ENCODE peak calls at places on chromosomes 13 and 19, in five cellular contexts. Q, W, X, I and R are unnamed samples.

GRCh38 chr19:34370117-34370516 is 5.1 kb downstream of the GPI start:
- DNase-seq in Q (no peak), W (no peak), X (no peak), I (no peak), R (no peak)

GRCh38 chr13:112806761-112807652 is 117.2 kb downstream of the ATP11A start:
- DNase-seq in Q (no peak), W (no peak), X (no peak), I (peak; percentile 85), R (no peak)

GRCh38 chr13:107231941-107232340 is 664.0 kb upstream of the ARGLU1 start:
- DNase-seq in Q (no peak), W (no peak), X (no peak), I (no peak), R (no peak)

GRCh38 chr13:48749699-48750473 is 96.2 kb downstream of the CYSLTR2 start:
- DNase-seq in Q (peak; percentile 59), W (no peak), X (peak; percentile 91), I (peak; percentile 95), R (peak; percentile 96)

GRCh38 chr19:16303755-16304154 is 20.9 kb upstream of the KLF2 start:
- DNase-seq in Q (no peak), W (no peak), X (peak; percentile 72), I (peak; percentile 54), R (no peak)

GRCh38 chr13:67128148-67128547 is 102.0 kb downstream of the PCDH9 start:
- DNase-seq in Q (no peak), W (no peak), X (no peak), I (no peak), R (no peak)

GRCh38 chr19:55442372-55443044 is 592 bp downstream of the SHISA7 start:
- DNase-seq in Q (no peak), W (no peak), X (no peak), I (no peak), R (no peak)

GRCh38 chr13:85347251-85347650 is 452.0 kb downstream of the SLITRK6 start:
- DNase-seq in Q (no peak), W (no peak), X (no peak), I (no peak), R (peak; percentile 15)

GRCh38 chr13:30156826-30157615 is 150.3 kb downstream of the KATNAL1 start:
- DNase-seq in Q (no peak), W (no peak), X (no peak), I (no peak), R (no peak)

GRCh38 chr13:24097064-24097463 is 63.5 kb upstream of the SPATA13 start:
- DNase-seq in Q (no peak), W (no peak), X (no peak), I (peak; percentile 60), R (peak; percentile 21)

GRCh38 chr19:37329686-37330085 is 41.2 kb upstream of the ZNF527 start:
- DNase-seq in Q (no peak), W (no peak), X (no peak), I (no peak), R (no peak)

GRCh38 chr13:36919206-36919832 is 719 bp downstream of the SMAD9 start:
- DNase-seq in Q (no peak), W (no peak), X (peak; percentile 66), I (peak; percentile 27), R (peak; percentile 28)

GRCh38 chr19:52648336-52648990 is 10.3 kb upstream of the ZNF83 start:
- DNase-seq in Q (no peak), W (no peak), X (no peak), I (no peak), R (peak; percentile 47)

GRCh38 chr13:109427148-109427547 is 359.2 kb downstream of the IRS2 start:
- DNase-seq in Q (no peak), W (no peak), X (no peak), I (no peak), R (no peak)

GRCh38 chr19:44313231-44313630 is 8.4 kb upstream of the ZNF235 start:
- DNase-seq in Q (no peak), W (no peak), X (no peak), I (no peak), R (no peak)

GRCh38 chr19:45126654-45127053 is 33.7 kb downstream of the PPP1R37 start:
- DNase-seq in Q (no peak), W (no peak), X (no peak), I (no peak), R (no peak)

GRCh38 chr19:53647350-53647749 is 15.6 kb downstream of the DPRX start:
- DNase-seq in Q (no peak), W (no peak), X (no peak), I (no peak), R (no peak)

GRCh38 chr13:44719857-44720671 is 143.9 kb upstream of the TSC22D1 start:
- DNase-seq in Q (no peak), W (peak; percentile 25), X (peak; percentile 35), I (no peak), R (peak; percentile 85)

GRCh38 chr19:7516281-7516862 is 469 bp downstream of the ZNF358 start:
- DNase-seq in Q (no peak), W (no peak), X (no peak), I (no peak), R (no peak)

GRCh38 chr13:36157475-36157874 is 26.3 kb upstream of the DCLK1 start:
- DNase-seq in Q (no peak), W (no peak), X (no peak), I (no peak), R (no peak)

GRCh38 chr19:55158848-55159793 is 1.6 kb upstream of the TNNI3 start:
- DNase-seq in Q (no peak), W (no peak), X (no peak), I (peak; percentile 45), R (no peak)

GRCh38 chr13:39810091-39810877 is 154.8 kb downstream of the COG6 start:
- DNase-seq in Q (no peak), W (no peak), X (no peak), I (no peak), R (no peak)
- TF ChIP-seq CTCF in Q (no peak), W (no peak), X (no peak), I (no peak), R (no peak)

DNA sequence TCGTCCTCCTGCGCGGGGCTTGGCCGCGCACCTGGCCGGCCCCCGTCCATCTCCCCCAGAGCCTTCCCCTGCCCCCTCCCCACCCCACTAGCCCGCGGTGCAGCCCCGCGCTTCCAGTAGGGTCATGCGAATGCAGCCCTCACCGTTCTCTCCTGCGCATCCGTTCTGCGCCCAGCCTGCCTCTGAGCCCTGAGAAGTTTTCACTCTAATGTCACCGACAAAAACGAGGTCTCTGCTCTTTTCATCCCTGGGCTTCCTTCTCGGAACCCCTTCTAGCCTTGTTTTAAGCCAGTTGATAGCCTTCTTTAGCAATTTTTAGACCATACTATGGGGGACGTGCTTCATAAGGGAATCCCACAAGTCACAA is 97.4 kb downstream of the ATP8A2 start:
- DNase-seq in Q (no peak), W (no peak), X (no peak), I (no peak), R (no peak)
- TF ChIP-seq CTCF in Q (no peak), W (no peak), X (no peak), I (no peak), R (no peak)

GRCh38 chr19:41616785-41617621 is 9.9 kb downstream of the CEACAM4 start:
- DNase-seq in Q (peak; percentile 41), W (no peak), X (no peak), I (no peak), R (no peak)
- TF ChIP-seq CTCF in Q (no peak), W (no peak), X (no peak), I (no peak), R (no peak)

DNA sequence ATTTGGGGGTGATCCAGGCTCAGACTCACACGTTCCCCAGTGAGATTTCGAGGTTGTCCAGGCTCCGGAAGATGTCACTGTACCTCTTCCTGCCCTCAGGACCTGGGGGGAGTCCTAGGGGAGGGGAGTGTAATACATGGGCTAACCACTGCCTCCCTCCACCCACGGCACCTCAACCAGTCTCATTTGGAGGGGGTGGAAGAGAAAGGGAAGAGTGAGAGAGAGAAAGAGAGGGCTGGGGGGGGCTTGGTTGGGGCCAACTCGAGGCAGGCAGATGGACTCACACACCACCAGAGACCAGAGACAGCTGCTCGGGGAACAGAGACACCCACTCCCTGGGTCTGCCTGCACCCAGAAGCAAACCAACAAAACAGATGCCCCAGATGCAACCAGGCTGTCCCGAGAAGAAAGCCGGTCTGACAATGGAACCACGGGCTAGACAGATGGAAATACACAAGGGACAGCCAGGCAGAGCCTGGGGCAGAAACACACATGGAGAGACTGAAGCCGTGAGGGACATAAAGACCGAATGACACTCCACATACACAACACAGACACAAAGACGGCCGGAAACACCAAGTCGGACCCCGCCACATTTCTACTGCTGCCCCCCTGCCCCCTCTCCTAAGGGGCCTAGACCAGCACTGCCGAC is 825 bp downstream of the GMIP start:
- DNase-seq in Q (peak; percentile 70), W (no peak), X (no peak), I (no peak), R (no peak)
- TF ChIP-seq CTCF in Q (no peak), W (no peak), X (no peak), I (no peak), R (no peak)

DNA sequence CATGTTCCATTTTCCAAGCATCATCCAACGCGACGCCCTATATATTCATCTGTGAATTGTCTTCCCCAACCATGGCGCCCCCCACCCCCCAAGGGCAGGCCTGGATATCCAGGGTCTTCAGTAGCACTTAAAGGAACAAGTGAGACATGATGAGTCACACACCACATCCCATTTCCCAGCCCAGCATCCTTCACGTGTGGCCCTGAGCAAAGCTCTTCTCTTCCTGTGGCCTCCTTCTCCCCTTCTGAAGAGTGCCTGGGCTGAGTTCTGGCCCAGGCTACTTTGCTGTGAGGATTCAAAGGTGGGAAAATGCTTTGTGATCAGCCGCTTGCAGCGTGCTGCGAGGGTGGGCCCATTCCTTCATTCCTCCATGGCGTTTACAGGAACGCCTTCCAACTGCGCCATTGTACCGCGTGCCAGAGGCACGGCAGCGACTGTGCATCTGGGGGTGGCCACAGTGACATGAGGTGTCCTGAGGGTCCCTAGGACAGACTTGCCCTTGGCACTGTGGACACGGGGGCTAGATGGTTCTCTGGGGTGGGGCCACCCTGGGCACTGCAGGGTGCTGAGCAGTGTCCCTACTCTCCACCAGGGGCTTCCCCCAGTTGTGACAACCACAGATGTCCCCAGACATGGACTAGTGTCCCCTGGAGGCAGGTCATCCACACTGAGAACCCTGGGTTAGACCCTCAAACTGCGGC is 11.7 kb downstream of the PLIN4 start:
- DNase-seq in Q (no peak), W (no peak), X (no peak), I (no peak), R (peak; percentile 44)
- TF ChIP-seq CTCF in Q (no peak), W (no peak), X (no peak), I (no peak), R (peak; percentile 46)